ENCODE peak calls at places on chromosome 6, in four cellular contexts. X is mesendoderm, O is mucosa of descending colon, E is pancreas. T is an unnamed sample.

GRCh38 chr6:142822383-142822782 is 122.6 kb downstream of the HIVEP2 start:
- DNase-seq in X (no peak), O (no peak), E (no peak), T (no peak)

GRCh38 chr6:122220254-122220653 is 179.2 kb upstream of the HSF2 start:
- DNase-seq in O (no peak), E (no peak), X (no peak), T (no peak)

GRCh38 chr6:31898200-31899011 is 908 bp upstream of the EHMT2 start:
- DNase-seq in E (no peak), X (peak; percentile 76), O (no peak), T (no peak)

GRCh38 chr6:34317172-34317477 is 68.3 kb upstream of the SMIM29 start:
- DNase-seq in O (no peak), E (no peak), X (no peak), T (no peak)

GRCh38 chr6:31851485-31851832 is 11.2 kb downstream of the NEU1 start:
- DNase-seq in X (no peak), E (no peak), O (no peak), T (no peak)

GRCh38 chr6:150940951-150941350 is 75.4 kb downstream of the MTHFD1L start:
- DNase-seq in E (no peak), X (no peak), O (no peak), T (no peak)

GRCh38 chr6:11232968-11233626 is 629 bp upstream of the NEDD9 start:
- DNase-seq in X (peak; percentile 79), E (no peak), O (no peak), T (no peak)

GRCh38 chr6:158938811-158939254 is 61.2 kb downstream of the RSPH3 start:
- DNase-seq in O (peak; percentile 85), X (peak; percentile 23), E (no peak), T (peak; percentile 28)

GRCh38 chr6:35151472-35151871 is 10.3 kb upstream of the TCP11 start:
- DNase-seq in E (no peak), X (no peak), O (no peak), T (no peak)

GRCh38 chr6:159729598-159729997 is 2.3 kb downstream of the WTAP start:
- DNase-seq in E (no peak), O (no peak), X (peak; percentile 25), T (peak; percentile 50)

GRCh38 chr6:43738877-43739641 is 31.0 kb upstream of the VEGFA start:
- DNase-seq in O (no peak), E (no peak), X (no peak), T (no peak)

GRCh38 chr6:159487636-159488035 is 205.4 kb downstream of the SOD2 start:
- DNase-seq in X (no peak), O (no peak), E (no peak), T (no peak)

GRCh38 chr6:71444222-71444621 is 155.6 kb downstream of the OGFRL1 start:
- DNase-seq in E (no peak), X (no peak), O (no peak), T (no peak)

GRCh38 chr6:10420546-10421507 is 6.0 kb upstream of the TFAP2A start:
- DNase-seq in O (no peak), E (no peak), X (peak; percentile 87), T (no peak)

GRCh38 chr6:77440206-77440976 is 22.9 kb downstream of the HTR1B start:
- DNase-seq in X (no peak), E (no peak), O (no peak), T (no peak)

GRCh38 chr6:52533491-52533890 is 43.4 kb downstream of the TRAM2 start:
- DNase-seq in O (no peak), E (no peak), X (no peak), T (no peak)

GRCh38 chr6:52529311-52529710 is 47.5 kb downstream of the TRAM2 start:
- DNase-seq in O (no peak), E (no peak), X (no peak), T (no peak)

GRCh38 chr6:52530351-52530750 is 46.5 kb downstream of the TRAM2 start:
- DNase-seq in X (no peak), O (no peak), E (no peak), T (no peak)

GRCh38 chr6:52532457-52532856 is 44.4 kb downstream of the TRAM2 start:
- DNase-seq in E (no peak), X (no peak), O (no peak), T (no peak)

GRCh38 chr6:52531396-52531795 is 45.5 kb downstream of the TRAM2 start:
- DNase-seq in O (no peak), X (no peak), E (no peak), T (no peak)
- H3K4me1 ChIP-seq in O (peaks cover 2% of the 10 kb centered on the region), X (peaks cover 4% of the 10 kb centered on the region), E (no peaks in the 10 kb centered on the region), T (no peaks in the 10 kb centered on the region)

GRCh38 chr6:155424201-155424600 is 31.4 kb downstream of the NOX3 start:
- DNase-seq in E (no peak), O (no peak), X (no peak), T (no peak)

GRCh38 chr6:155417454-155417853 is 38.2 kb downstream of the NOX3 start:
- DNase-seq in X (no peak), O (no peak), E (no peak), T (no peak)

GRCh38 chr6:155419161-155419560 is 36.5 kb downstream of the NOX3 start:
- DNase-seq in O (no peak), E (no peak), X (no peak), T (no peak)

GRCh38 chr6:155418017-155418749 is 37.5 kb downstream of the NOX3 start:
- DNase-seq in X (no peak), O (no peak), E (peak; percentile 27), T (no peak)

GRCh38 chr6:155420492-155420891 is 35.1 kb downstream of the NOX3 start:
- DNase-seq in E (no peak), X (no peak), O (no peak), T (no peak)
- H3K4me1 ChIP-seq in E (no peaks in the 10 kb centered on the region), X (no peaks in the 10 kb centered on the region), O (no peaks in the 10 kb centered on the region), T (no peaks in the 10 kb centered on the region)

GRCh38 chr6:7642784-7643183 is 52.8 kb downstream of the SNRNP48 start:
- DNase-seq in E (no peak), X (no peak), O (no peak), T (no peak)
- H3K4me1 ChIP-seq in E (no peaks in the 10 kb centered on the region), X (no peaks in the 10 kb centered on the region), O (no peaks in the 10 kb centered on the region), T (no peaks in the 10 kb centered on the region)

DNA sequence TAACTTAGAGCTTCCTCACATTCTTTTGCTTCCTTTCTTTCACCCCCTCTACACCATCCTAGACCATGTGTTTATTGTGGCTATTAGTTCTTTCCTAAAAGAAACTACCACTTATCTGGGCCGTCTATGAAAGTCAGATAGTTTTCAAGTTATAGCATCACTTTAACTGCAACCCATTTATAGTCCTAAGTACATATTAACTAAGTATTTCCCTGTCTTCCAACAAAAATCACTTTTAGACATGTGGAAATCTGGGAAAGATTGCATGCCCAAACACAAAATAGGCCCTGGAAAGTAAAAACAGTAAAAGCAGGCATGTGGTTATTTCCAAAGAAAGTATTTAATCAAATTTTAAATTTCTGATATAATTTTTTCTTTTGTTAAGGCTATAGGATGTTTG is 5.5 kb downstream of the MYLIP start:
- DNase-seq in X (no peak), O (no peak), E (no peak), T (no peak)
- H3K4me1 ChIP-seq in X (no peaks in the 10 kb centered on the region), O (peaks cover 75% of the 10 kb centered on the region), E (peaks cover 64% of the 10 kb centered on the region), T (peaks cover 26% of the 10 kb centered on the region)

GRCh38 chr6:111604259-111605099 is 1.2 kb downstream of the TRAF3IP2 start:
- DNase-seq in X (peak; percentile 70), O (peak; percentile 57), E (peak; percentile 50), T (peak; percentile 34)

GRCh38 chr6:111603648-111604047 is 2.0 kb downstream of the TRAF3IP2 start:
- DNase-seq in E (no peak), X (no peak), O (no peak), T (no peak)

GRCh38 chr6:111607279-111607678 is 1.6 kb upstream of the TRAF3IP2 start:
- DNase-seq in O (no peak), X (no peak), E (no peak), T (no peak)

GRCh38 chr6:111605100-111605748 is 454 bp downstream of the TRAF3IP2 start:
- DNase-seq in O (peak; percentile 69), E (peak; percentile 57), X (peak; percentile 88), T (peak; percentile 58)

DNA sequence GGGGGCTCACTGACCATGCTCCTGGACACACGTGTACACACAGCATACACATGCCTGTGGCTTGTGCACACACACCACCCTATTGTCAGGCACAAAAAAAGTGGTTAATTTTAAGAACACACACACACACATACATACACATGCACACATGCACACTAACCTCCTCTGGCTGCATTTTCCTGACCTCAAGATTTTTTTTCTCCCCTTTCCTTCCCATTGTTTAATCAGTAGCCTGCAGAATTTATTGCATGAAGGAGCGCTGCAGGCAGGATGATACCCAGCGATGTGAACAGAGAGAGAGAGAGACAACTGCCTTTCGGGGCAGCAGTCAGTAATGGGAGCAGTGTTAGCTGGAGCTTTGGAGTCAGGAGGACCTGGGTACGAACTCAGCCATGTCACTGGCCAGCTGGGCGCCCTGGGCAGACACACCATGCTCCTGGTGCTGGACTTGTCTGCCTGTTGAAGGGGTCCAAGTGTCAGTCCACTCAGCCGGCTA is 990 bp upstream of the TRAF3IP2 start:
- DNase-seq in O (no peak), X (no peak), E (no peak), T (no peak)
- H3K4me1 ChIP-seq in O (peaks cover 38% of the 10 kb centered on the region), X (peaks cover 14% of the 10 kb centered on the region), E (peaks cover 28% of the 10 kb centered on the region), T (peaks cover 21% of the 10 kb centered on the region)